ENCODE peak calls at places on chromosomes 12 and 14, in four cellular contexts. R is K562, A is A549, F is GM12878. G is an unnamed sample.

GRCh38 chr12:52349196-52349595 is 18.1 kb downstream of the KRT85 start:
- DNase-seq in R (no peak), A (no peak), F (no peak), G (peak)

GRCh38 chr12:6307521-6307920 is 3.0 kb upstream of the PLEKHG6 start:
- DNase-seq in R (no peak), A (no peak), F (no peak), G (no peak)

GRCh38 chr12:49644620-49644994 is 21.2 kb downstream of the PRPF40B start:
- DNase-seq in R (peak), A (peak), F (peak), G (peak)

GRCh38 chr14:100567009-100567876 is 20.0 kb downstream of the BEGAIN start:
- DNase-seq in R (no peak), A (no peak), F (no peak), G (no peak)

GRCh38 chr14:68088463-68088862 is 268.9 kb downstream of the RAD51B start:
- DNase-seq in R (no peak), A (peak), F (no peak), G (peak)

GRCh38 chr12:122166422-122167327 is 7.3 kb downstream of the IL31 start:
- DNase-seq in R (peak), A (no peak), F (peak), G (no peak)

GRCh38 chr14:66638688-66639087 is 130.7 kb downstream of the GPHN start:
- DNase-seq in R (no peak), A (no peak), F (no peak), G (peak)

GRCh38 chr12:6828671-6829531 is 694 bp downstream of the P3H3 start:
- DNase-seq in R (peak), A (no peak), F (no peak), G (peak)

GRCh38 chr12:110641512-110641911 is 27.6 kb downstream of the TCTN1 start:
- DNase-seq in R (peak), A (no peak), F (no peak), G (peak)

GRCh38 chr12:53626702-53627169 is 554 bp upstream of the ATF7 start:
- DNase-seq in R (peak), A (no peak), F (no peak), G (no peak)

GRCh38 chr14:103143535-103143934 is 20.3 kb downstream of the TNFAIP2 start:
- DNase-seq in R (no peak), A (no peak), F (no peak), G (peak)

GRCh38 chr12:61452076-61452475 is 808.1 kb upstream of the USP15 start:
- DNase-seq in R (no peak), A (no peak), F (no peak), G (no peak)

GRCh38 chr14:59333668-59334067 is 131.5 kb downstream of the GPR135 start:
- DNase-seq in R (no peak), A (no peak), F (no peak), G (peak)

GRCh38 chr12:113246478-113247122 is 25.3 kb downstream of the TPCN1 start:
- DNase-seq in R (no peak), A (no peak), F (no peak), G (peak)

GRCh38 chr14:63287661-63288483 is 30.9 kb downstream of the GPHB5 start:
- DNase-seq in R (no peak), A (no peak), F (no peak), G (peak)

GRCh38 chr14:103576371-103577024 is 13.7 kb downstream of the COA8 start:
- DNase-seq in R (no peak), A (peak), F (no peak), G (peak)

GRCh38 chr14:47917344-47917954 is 242.0 kb upstream of the MDGA2 start:
- DNase-seq in R (no peak), A (no peak), F (no peak), G (peak)

GRCh38 chr12:53380797-53381738 is 1.1 kb downstream of the SP1 start:
- DNase-seq in R (no peak), A (no peak), F (no peak), G (peak)

GRCh38 chr12:63805704-63806672 is 26.3 kb downstream of the RXYLT1 start:
- DNase-seq in R (no peak), A (no peak), F (no peak), G (no peak)

GRCh38 chr12:64099430-64099829 is 122.7 kb downstream of the KICS2 start:
- DNase-seq in R (no peak), A (peak), F (no peak), G (peak)

GRCh38 chr14:29521526-29522137 is 406.0 kb downstream of the PRKD1 start:
- DNase-seq in R (no peak), A (no peak), F (no peak), G (peak)

GRCh38 chr12:118015306-118015705 is 1.2 kb upstream of the RFC5 start:
- DNase-seq in R (no peak), A (no peak), F (no peak), G (no peak)

GRCh38 chr14:78566017-78566858 is 396.1 kb downstream of the NRXN3 start:
- DNase-seq in R (peak), A (peak), F (peak), G (peak)

GRCh38 chr14:38211258-38211735 is 3.6 kb downstream of the SSTR1 start:
- DNase-seq in R (no peak), A (no peak), F (no peak), G (no peak)

GRCh38 chr12:46559311-46559710 is 186.7 kb upstream of the SLC38A2 start:
- DNase-seq in R (no peak), A (no peak), F (no peak), G (no peak)

GRCh38 chr14:95003099-95003960 is 154.0 kb downstream of the DICER1 start:
- DNase-seq in R (no peak), A (no peak), F (no peak), G (no peak)

GRCh38 chr14:103688906-103689902 is 26.0 kb downstream of the XRCC3 start:
- DNase-seq in R (no peak), A (no peak), F (peak), G (no peak)

GRCh38 chr12:64088431-64089349 is 133.4 kb downstream of the KICS2 start:
- DNase-seq in R (peak), A (peak), F (no peak), G (peak)

GRCh38 chr12:12327802-12328201 is 22.2 kb downstream of the MANSC1 start:
- DNase-seq in R (peak), A (peak), F (peak), G (peak)

GRCh38 chr12:78674311-78675085 is 190.1 kb upstream of the SYT1 start:
- DNase-seq in R (no peak), A (no peak), F (no peak), G (peak)

GRCh38 chr14:23149745-23150144 is 30.7 kb upstream of the CEBPE start:
- DNase-seq in R (no peak), A (no peak), F (no peak), G (no peak)

GRCh38 chr12:47785887-47786661 is 13.0 kb downstream of the SLC48A1 start:
- DNase-seq in R (no peak), A (no peak), F (no peak), G (no peak)

GRCh38 chr14:70810621-70811020 is 1.3 kb upstream of the MAP3K9 start:
- DNase-seq in R (no peak), A (no peak), F (no peak), G (no peak)

GRCh38 chr14:61555056-61555838 is 140.1 kb upstream of the HIF1A start:
- DNase-seq in R (no peak), A (no peak), F (no peak), G (peak)

GRCh38 chr14:106094654-106095189 is 568.3 kb downstream of the TMEM121 start:
- DNase-seq in R (no peak), A (no peak), F (no peak), G (no peak)

GRCh38 chr12:79058342-79058741 is 193.8 kb downstream of the SYT1 start:
- DNase-seq in R (no peak), A (peak), F (no peak), G (peak)

GRCh38 chr12:54017027-54017788 is 8.4 kb downstream of the HOXC8 start:
- DNase-seq in R (peak), A (peak), F (no peak), G (no peak)

GRCh38 chr12:103800252-103800771 is 40.7 kb downstream of the NT5DC3 start:
- DNase-seq in R (no peak), A (no peak), F (no peak), G (peak)

GRCh38 chr12:50955288-50955687 is 2.9 kb downstream of the HIGD1C start:
- DNase-seq in R (no peak), A (no peak), F (no peak), G (no peak)

GRCh38 chr14:28609228-28609828 is 157.3 kb upstream of the FOXG1 start:
- DNase-seq in R (peak), A (peak), F (no peak), G (peak)

DNA sequence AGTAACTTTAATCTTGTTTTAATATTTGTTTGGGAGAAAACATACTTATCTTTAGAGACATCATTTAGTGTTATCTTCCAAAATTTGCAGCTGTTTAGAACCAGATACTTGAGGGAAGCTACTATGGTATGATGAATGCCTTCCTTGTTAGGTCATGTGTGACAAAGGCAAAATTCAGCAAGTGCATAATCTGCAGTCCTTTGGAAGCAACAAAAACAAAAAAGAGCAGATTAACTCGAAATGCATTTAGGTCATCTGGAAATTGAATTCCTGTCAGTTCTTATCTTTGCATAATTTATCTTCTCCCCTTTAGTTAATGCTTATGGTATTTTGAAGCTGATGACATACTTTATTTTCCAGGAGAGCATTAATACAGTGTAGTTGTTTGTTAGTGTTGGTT is 3.5 kb downstream of the FBXO34 start:
- DNase-seq in R (no peak), A (no peak), F (no peak), G (peak)
- TF ChIP-seq BHLHE40 in R (no peak), A (no peak), F (no peak), G (no peak)

GRCh38 chr14:73463411-73463810 is 5.1 kb upstream of the NUMB start:
- DNase-seq in R (no peak), A (no peak), F (no peak), G (peak)

GRCh38 chr14:73460691-73461127 is 2.4 kb upstream of the NUMB start:
- DNase-seq in R (no peak), A (no peak), F (no peak), G (peak)

GRCh38 chr14:73462078-73462715 is 3.9 kb upstream of the NUMB start:
- DNase-seq in R (peak), A (peak), F (no peak), G (peak)

GRCh38 chr14:73461478-73462077 is 3.2 kb upstream of the NUMB start:
- DNase-seq in R (no peak), A (no peak), F (no peak), G (no peak)

DNA sequence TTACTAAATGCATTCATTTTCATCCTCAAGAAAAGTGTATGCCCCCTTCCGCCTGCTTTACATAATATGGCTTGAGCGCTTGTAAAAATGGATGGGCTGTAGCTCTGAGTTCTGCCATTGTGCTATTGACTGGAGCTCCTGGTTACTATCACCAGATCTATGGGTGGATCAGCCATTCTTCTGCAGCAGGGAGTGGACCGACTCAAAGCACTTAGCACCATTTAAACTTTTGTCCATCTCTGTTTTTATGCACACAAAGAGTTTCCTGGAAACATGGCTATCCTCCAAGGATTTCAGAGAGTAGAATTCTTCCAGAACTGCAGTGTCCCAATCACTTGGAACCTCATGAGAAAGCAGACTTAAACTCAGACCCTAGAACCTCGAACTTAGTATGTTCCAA is 4.5 kb upstream of the NUMB start:
- DNase-seq in R (no peak), A (no peak), F (no peak), G (no peak)
- TF ChIP-seq ELK1 in R (no peak), A (no peak), F (no peak), G (no peak)

GRCh38 chr12:85949253-85949652 is 75.2 kb downstream of the NTS start:
- DNase-seq in R (no peak), A (no peak), F (no peak), G (no peak)

GRCh38 chr12:85951823-85952222 is 77.7 kb downstream of the NTS start:
- DNase-seq in R (no peak), A (no peak), F (no peak), G (peak)

GRCh38 chr12:85947286-85947685 is 73.2 kb downstream of the NTS start:
- DNase-seq in R (no peak), A (no peak), F (no peak), G (no peak)

DNA sequence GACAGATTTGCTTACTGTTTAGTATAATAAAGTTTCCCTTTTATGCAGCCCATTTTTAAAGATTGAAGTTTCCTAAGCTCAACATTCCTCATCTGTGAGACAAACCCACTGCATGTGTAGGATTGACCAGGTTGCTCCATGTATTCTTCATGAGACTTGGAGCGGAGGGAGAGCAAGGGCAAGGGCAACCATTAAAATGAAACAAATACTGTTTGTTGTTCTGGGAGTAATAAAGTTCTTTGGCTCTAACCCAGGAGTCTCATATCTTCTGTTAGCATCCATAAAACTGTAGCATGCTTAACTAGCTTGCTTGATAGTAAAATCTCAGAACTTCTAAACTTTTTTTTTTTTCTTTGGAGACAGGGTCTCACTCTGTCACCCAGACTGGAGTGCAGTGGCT is 74.2 kb downstream of the NTS start:
- DNase-seq in R (no peak), A (no peak), F (no peak), G (no peak)
- TF ChIP-seq BHLHE40 in R (no peak), A (no peak), F (no peak), G (no peak)

DNA sequence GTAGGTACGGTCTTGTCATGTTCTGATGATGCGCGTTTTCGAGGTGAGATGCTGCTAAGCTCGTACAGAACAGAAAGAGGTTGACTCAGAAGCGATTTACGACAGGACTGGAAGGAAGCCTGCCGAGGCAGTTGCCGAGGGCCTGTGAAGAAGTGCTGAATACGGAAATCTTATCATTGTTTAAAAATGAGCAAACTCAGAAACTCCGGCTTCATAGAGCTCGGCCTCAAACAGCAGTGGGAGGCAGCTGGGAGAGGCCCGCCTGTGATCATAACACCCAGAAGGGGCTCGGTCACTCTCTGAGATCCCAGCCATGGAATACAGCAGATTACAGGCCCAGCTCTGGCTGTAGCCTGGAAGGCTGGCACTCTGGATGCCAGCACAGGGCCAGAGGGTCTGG is 87.4 kb downstream of the CPSF2 start:
- DNase-seq in R (no peak), A (no peak), F (no peak), G (no peak)
- TF ChIP-seq ELK1 in R (no peak), A (no peak), F (no peak), G (no peak)

GRCh38 chr14:87170179-87170578 is 822.8 kb downstream of the GALC start:
- DNase-seq in R (no peak), A (no peak), F (no peak), G (no peak)
- TF ChIP-seq BHLHE40 in R (no peak), A (no peak), F (no peak), G (no peak)

GRCh38 chr12:95336387-95337067 is 118.9 kb downstream of the VEZT start:
- DNase-seq in R (peak), A (peak), F (no peak), G (peak)
- TF ChIP-seq ELK1 in R (no peak), A (no peak), F (no peak), G (no peak)

DNA sequence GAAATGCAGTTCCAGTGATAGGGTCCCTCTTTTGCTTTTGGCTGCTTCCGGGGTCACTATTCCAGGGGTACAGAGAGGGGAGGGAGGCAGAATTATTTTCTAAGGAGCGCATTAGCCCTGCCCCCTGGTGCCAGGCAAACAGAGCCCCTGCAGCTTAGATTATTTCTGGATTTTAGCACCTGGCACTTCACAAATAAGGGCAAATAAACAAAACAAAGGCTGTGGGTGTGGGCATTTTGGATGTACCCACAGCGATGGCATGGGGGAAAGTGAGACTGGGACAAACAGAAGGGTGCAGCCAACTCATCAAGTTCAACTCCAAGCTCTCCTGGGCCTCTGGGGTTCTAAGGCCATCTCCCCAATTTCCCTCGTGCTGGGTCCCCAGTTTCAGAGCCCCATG is 20.3 kb downstream of the ASB2 start:
- DNase-seq in R (no peak), A (no peak), F (no peak), G (no peak)
- TF ChIP-seq BHLHE40 in R (no peak), A (no peak), F (no peak), G (no peak)

G was measured in IMR-90.